ENCODE peak calls at places on chromosomes 5 and 9, in four cellular contexts. Q, Z, F and T are unnamed samples.

GRCh38 chr5:137462816-137463520 is 36.2 kb downstream of the SPOCK1 start:
- DNase-seq in Z (no peak), F (no peak), Q (no peak), T (no peak)

GRCh38 chr5:151577566-151577965 is 13.6 kb downstream of the FAT2 start:
- DNase-seq in Z (no peak), F (no peak), Q (peak), T (no peak)

GRCh38 chr9:115615821-115616665 is 498.1 kb upstream of the TNC start:
- DNase-seq in Z (no peak), Q (no peak), F (no peak), T (no peak)

GRCh38 chr5:82107277-82107676 is 135.5 kb downstream of the ATG10 start:
- DNase-seq in F (no peak), Z (no peak), Q (no peak), T (no peak)

GRCh38 chr9:131418143-131419028 is 24.5 kb downstream of the PRRC2B start:
- DNase-seq in Q (no peak), Z (no peak), F (no peak), T (no peak)

GRCh38 chr5:152864993-152865392 is 459.9 kb upstream of the NMUR2 start:
- DNase-seq in Q (no peak), F (no peak), Z (no peak), T (no peak)

GRCh38 chr5:139312075-139312474 is 18.5 kb downstream of the MATR3 start:
- DNase-seq in Z (no peak), F (no peak), Q (no peak), T (no peak)

GRCh38 chr9:107214915-107215314 is 68.2 kb upstream of the RAD23B start:
- DNase-seq in Z (no peak), F (no peak), Q (no peak), T (no peak)

GRCh38 chr5:5039918-5040317 is 100.2 kb upstream of the ADAMTS16 start:
- DNase-seq in Q (no peak), F (no peak), Z (no peak), T (no peak)

GRCh38 chr5:139167952-139168720 is 30.0 kb downstream of the SIL1 start:
- DNase-seq in F (no peak), Q (no peak), Z (no peak), T (no peak)

GRCh38 chr9:79632060-79632459 is 60.3 kb downstream of the TLE4 start:
- DNase-seq in Q (no peak), Z (no peak), F (no peak), T (no peak)

GRCh38 chr5:95241155-95241554 is 43.7 kb downstream of the MCTP1 start:
- DNase-seq in F (no peak), Z (no peak), Q (no peak), T (no peak)

GRCh38 chr9:136147038-136147889 is 28.6 kb upstream of the TMEM250 start:
- DNase-seq in Q (no peak), Z (no peak), F (no peak), T (no peak)

GRCh38 chr5:133819977-133820471 is 148.4 kb downstream of the C5orf15 start:
- DNase-seq in Q (no peak), F (no peak), Z (no peak), T (no peak)

GRCh38 chr5:173246135-173246495 is 11.1 kb upstream of the NKX2-5 start:
- DNase-seq in Z (no peak), F (no peak), Q (no peak), T (no peak)

GRCh38 chr5:82360043-82360442 is 81.9 kb upstream of the RPS23 start:
- DNase-seq in F (no peak), Z (no peak), Q (no peak), T (no peak)

GRCh38 chr5:30040483-30041116 is 1152.9 kb upstream of the CDH6 start:
- DNase-seq in Q (peak), F (no peak), Z (peak), T (peak)

GRCh38 chr5:30041291-30041690 is 1152.2 kb upstream of the CDH6 start:
- DNase-seq in Z (no peak), F (no peak), Q (no peak), T (no peak)

GRCh38 chr5:30042677-30043076 is 1150.8 kb upstream of the CDH6 start:
- DNase-seq in Z (no peak), Q (no peak), F (no peak), T (no peak)

GRCh38 chr5:30041831-30042385 is 1151.6 kb upstream of the CDH6 start:
- DNase-seq in Q (no peak), F (no peak), Z (no peak), T (no peak)

DNA sequence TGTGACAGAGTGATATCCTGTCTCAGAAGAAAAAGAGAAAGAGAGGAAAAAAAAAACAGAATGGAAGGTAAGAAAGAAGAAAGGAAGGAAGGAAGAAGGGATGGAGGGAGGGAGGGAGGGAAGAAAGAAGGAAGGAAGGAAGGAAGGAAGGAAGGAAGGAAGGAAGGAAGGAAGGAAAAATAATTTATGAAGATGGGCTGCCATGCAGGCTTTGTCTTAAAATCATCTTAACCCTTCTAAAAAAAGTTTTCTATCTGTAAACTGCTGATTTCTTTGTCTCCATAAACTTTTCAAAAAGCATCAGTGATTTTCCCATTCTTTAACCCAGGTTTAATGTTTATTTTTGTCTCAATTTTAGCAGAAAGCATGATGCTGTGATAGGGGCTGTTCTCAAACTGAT is 1154.1 kb upstream of the CDH6 start:
- DNase-seq in Z (no peak), Q (no peak), F (no peak), T (no peak)
- TF ChIP-seq SPI1 in Z (no peak), Q (no peak), F (no peak), T (no peak)

GRCh38 chr5:92496545-92496944 is 1084.5 kb downstream of the NR2F1-AS1 start:
- DNase-seq in Z (no peak), Q (no peak), F (no peak), T (no peak)
- TF ChIP-seq SPI1 in Z (no peak), Q (no peak), F (no peak), T (no peak)

GRCh38 chr5:76298852-76299251 is 104.2 kb upstream of the IQGAP2 start:
- DNase-seq in Q (no peak), Z (no peak), F (no peak), T (no peak)
- TF ChIP-seq SPI1 in Q (no peak), Z (no peak), F (no peak), T (no peak)

GRCh38 chr9:137294684-137295312 is 7.3 kb downstream of the NRARP start:
- DNase-seq in Z (no peak), F (no peak), Q (no peak), T (no peak)

GRCh38 chr9:137293094-137293481 is 9.0 kb downstream of the NRARP start:
- DNase-seq in Z (no peak), Q (no peak), F (no peak), T (no peak)

GRCh38 chr9:137293482-137294090 is 8.5 kb downstream of the NRARP start:
- DNase-seq in F (no peak), Z (no peak), Q (no peak), T (no peak)

GRCh38 chr9:137295313-137296213 is 6.5 kb downstream of the NRARP start:
- DNase-seq in Q (no peak), Z (peak), F (no peak), T (peak)

DNA sequence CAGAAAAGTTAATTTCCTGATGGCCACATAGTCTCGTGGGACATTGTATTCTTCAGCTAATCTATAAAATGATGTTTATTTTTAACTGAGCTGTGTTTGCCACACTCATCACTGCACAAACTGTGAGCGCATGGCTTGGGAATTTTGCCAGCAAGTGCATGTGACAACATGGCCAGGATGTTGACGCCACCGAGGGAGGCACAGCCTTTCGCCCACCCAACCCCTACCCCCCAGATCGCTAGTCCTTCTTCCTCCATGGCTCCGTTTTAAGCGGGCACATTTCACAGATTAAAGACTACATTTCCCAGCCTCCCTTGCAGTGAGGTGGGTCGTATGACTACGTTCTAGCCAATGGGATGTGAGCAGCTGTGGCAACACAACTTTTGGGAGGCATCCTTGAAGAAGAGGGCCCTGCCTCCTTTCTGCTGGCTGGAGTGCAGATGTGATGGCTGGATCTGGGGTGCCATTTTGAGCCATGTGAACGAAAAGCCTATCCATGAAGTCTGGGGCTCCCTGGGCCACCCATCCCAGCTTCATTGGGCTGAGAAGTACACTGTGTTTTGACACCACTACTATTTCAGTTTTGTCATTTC is 7.9 kb downstream of the NRARP start:
- DNase-seq in Z (peak), Q (peak), F (no peak), T (no peak)
- TF ChIP-seq SPI1 in Z (no peak), Q (no peak), F (no peak), T (no peak)